ENCODE peak calls at places on chromosomes 16 and 17, in seven cellular contexts. X, O, U, D, L, E and R are unnamed samples.

GRCh38 chr17:56678249-56679144 is 85.0 kb downstream of the NOG start:
- DNase-seq in X (no peak), O (no peak), U (no peak), D (no peak), L (no peak), E (no peak), R (no peak)

GRCh38 chr16:79632289-79632688 is 31.8 kb upstream of the MAF start:
- DNase-seq in X (no peak), O (no peak), U (peak), D (no peak), L (peak), E (no peak), R (no peak)

GRCh38 chr17:56292010-56292409 is 138.7 kb downstream of the ANKFN1 start:
- DNase-seq in X (no peak), O (no peak), U (no peak), D (no peak), L (no peak), E (peak), R (no peak)

GRCh38 chr17:34370997-34371395 is 8.0 kb upstream of the CCL1 start:
- DNase-seq in X (no peak), O (no peak), U (no peak), D (no peak), L (no peak), E (peak), R (no peak)

GRCh38 chr17:45722161-45722560 is 62.0 kb upstream of the CRHR1 start:
- DNase-seq in X (no peak), O (no peak), U (no peak), D (no peak), L (no peak), E (peak), R (no peak)

GRCh38 chr16:349211-349610 is 3.3 kb downstream of the AXIN1 start:
- DNase-seq in X (no peak), O (no peak), U (no peak), D (no peak), L (no peak), E (no peak), R (no peak)

GRCh38 chr17:78890111-78890897 is 12.7 kb downstream of the CEP295NL start:
- DNase-seq in X (peak), O (peak), U (no peak), D (peak), L (peak), E (no peak), R (no peak)

GRCh38 chr17:38528101-38528500 is 77.7 kb downstream of the SRCIN1 start:
- DNase-seq in X (no peak), O (no peak), U (no peak), D (no peak), L (no peak), E (no peak), R (no peak)

GRCh38 chr16:89202422-89203215 is 2.3 kb upstream of the SLC22A31 start:
- DNase-seq in X (no peak), O (no peak), U (no peak), D (no peak), L (no peak), E (no peak), R (no peak)

GRCh38 chr16:89200124-89200849 is at the start of gene SLC22A31:
- DNase-seq in X (peak), O (no peak), U (no peak), D (no peak), L (no peak), E (no peak), R (no peak)

GRCh38 chr16:89200850-89201466 is 621 bp upstream of the SLC22A31 start:
- DNase-seq in X (peak), O (no peak), U (no peak), D (no peak), L (no peak), E (no peak), R (no peak)

GRCh38 chr16:89199241-89200123 is 855 bp downstream of the SLC22A31 start:
- DNase-seq in X (peak), O (no peak), U (no peak), D (no peak), L (no peak), E (no peak), R (no peak)

DNA sequence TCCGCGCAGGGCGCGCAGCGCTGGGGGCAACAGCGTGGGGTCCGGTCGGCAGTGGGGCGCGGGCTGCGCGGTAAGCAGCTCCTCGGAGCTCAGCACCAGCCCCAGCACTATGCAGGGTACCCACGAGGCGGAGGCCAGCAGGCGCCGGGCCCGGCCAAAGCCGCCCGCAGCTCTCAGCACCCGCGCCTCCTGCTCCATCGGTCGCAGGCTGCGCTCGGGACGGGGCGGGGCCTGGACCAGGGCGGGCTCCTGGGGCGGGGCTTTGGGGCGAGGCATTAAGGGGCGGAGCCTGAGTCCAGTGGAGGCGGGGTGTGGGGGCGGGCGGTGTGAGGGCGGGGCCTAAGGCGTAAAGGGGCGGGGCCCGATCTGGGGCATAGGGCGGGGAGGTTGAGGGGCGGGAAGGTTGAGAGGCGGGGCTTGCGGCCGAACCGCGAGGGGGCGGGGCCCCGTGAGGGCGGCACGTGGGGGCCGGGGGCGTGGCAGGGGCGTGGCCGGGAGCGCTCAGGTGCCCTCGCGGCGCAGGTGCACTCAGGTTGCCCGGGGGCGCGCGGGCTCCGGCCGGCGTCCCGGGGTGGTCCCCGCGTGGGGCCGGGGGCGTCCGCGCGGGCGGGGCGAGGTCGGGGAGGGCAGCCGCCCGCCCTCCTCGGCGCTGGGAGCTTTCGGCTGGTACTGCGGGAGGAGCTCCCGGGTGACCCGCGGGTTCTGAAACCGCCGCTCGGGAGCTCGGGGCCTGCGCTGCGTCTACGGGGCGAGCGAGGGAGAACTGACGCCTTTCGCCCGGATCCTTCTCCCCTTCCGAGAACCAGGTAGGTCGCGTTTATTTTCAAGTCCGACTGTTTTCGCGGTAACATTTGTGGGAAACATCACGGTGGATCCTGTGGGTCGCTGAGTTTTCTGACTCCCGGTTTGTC is 1.4 kb upstream of the SLC22A31 start:
- DNase-seq in X (peak), O (peak), U (peak), D (no peak), L (peak), E (peak), R (peak)
- H3K4me3 ChIP-seq in X (peak), O (peak), U (no peak), D (peak), L (no peak), E (peak), R (peak)

GRCh38 chr17:2708585-2709172 is 2.9 kb downstream of the CLUH start:
- DNase-seq in X (peak), O (no peak), U (no peak), D (no peak), L (no peak), E (no peak), R (no peak)
- H3K4me3 ChIP-seq in X (peak), O (no peak), U (no peak), D (peak), L (no peak), E (no peak), R (no peak)

DNA sequence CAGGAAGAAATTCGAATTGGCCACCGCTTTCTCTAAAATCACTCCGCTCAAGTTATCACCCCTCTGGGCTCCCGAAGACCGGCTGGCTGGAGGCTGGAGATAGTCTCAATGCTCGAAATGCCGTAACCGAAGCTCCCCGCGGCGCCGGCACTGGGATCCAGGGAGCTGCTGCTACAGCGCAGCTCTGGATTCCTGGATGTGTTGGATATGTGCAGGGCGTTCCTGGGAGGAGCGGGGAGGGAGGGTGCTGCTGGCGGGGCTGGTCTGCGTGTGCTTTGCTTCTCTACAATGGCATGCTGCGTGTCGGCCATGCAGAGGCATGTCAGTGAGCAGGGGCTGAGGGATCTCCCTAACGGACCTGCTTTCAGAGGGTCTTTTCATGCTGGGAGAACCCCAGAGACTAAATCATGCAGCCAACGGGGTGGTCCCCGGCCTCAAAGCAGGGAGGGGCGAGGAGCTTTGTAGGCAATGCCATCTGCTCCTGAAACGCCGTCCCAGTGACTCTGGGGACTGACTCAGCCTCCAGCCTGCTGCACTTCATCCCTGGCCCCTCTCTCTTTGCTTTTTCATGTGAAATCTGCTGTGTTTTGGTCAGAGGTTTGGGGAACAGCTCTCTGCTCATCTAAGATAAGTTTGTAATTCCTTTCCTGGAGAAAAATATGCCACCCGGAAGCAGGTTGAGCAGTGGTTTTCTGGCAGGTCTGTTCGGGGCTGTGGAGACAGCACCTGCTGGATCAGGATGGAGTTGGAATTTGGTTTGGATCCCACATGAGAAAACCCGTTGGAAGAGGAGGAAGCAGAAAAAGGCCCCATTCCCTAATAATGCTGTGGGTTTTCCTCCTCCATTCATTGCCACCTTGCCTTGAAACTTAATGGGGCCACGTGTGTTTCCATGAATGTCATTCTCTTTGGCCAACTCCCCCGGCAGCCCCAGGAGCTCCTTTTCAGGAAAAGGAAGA is 311.4 kb downstream of the SEC14L1 start:
- DNase-seq in X (peak), O (peak), U (peak), D (peak), L (no peak), E (peak), R (no peak)
- H3K4me3 ChIP-seq in X (peak), O (peak), U (peak), D (peak), L (peak), E (peak), R (peak)

DNA sequence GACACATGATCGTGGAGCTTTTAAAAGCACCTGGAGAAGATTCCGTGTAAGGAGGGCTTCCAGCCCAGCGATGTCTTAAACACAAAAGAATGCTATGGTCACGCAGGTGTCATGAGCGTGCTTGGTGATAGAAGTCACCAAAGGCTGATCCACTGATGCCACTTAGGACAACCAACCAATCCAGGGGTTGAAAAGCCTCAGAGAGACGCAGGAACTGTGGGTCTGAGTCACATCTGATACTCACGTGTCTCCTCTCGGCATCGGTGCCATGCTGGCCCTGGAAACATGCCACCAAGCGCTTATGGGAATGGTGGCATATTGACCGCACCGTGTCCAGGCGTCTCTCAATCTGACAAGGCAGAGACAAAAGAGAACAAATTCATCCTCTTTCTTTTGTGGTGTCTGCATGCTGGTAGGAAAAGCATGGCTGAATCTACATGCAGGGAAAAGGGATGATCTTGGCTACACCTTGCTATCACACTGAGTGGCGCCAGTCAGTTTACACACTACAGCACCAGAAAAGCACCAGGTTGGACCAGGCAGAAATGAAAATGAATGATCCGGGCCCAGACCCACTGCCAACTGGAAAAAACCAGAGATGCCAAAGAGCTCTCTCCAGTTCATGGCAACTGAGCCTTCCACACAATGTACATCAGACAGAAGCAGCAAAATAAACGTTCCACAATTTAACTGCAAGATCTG is 38.0 kb downstream of the ARHGAP17 start:
- DNase-seq in X (no peak), O (no peak), U (no peak), D (peak), L (no peak), E (no peak), R (no peak)
- H3K4me3 ChIP-seq in X (no peak), O (no peak), U (no peak), D (no peak), L (no peak), E (no peak), R (no peak)

DNA sequence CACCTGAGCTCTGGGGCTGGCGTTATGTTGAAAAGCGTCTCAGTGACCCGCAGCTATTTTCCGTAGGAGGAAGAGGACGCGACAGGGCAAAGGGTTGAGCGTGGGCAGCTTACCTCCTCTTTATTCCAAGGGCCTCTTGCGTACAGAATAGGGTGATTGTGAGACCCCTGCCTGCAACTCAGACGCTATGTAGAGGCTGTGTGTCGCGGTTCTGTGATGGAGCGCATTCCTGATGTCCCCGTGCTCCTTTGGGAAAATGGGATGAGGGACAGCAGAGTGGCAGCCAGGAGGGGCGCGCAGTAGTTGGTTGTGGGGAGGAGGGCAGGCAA is 533 bp upstream of the CDH8 start:
- DNase-seq in X (no peak), O (no peak), U (no peak), D (no peak), L (no peak), E (no peak), R (no peak)
- H3K4me3 ChIP-seq in X (no peak), O (no peak), U (peak), D (peak), L (no peak), E (no peak), R (no peak)

GRCh38 chr17:57876023-57876865 is 26.4 kb upstream of the MRPS23 start:
- DNase-seq in X (no peak), O (no peak), U (no peak), D (no peak), L (no peak), E (peak), R (no peak)

GRCh38 chr17:57876866-57877237 is 27.0 kb upstream of the MRPS23 start:
- DNase-seq in X (no peak), O (no peak), U (no peak), D (no peak), L (no peak), E (no peak), R (no peak)

GRCh38 chr17:57874434-57875108 is 24.7 kb upstream of the MRPS23 start:
- DNase-seq in X (no peak), O (peak), U (peak), D (peak), L (no peak), E (peak), R (peak)

GRCh38 chr17:57874058-57874419 is 24.2 kb upstream of the MRPS23 start:
- DNase-seq in X (no peak), O (no peak), U (no peak), D (no peak), L (no peak), E (no peak), R (no peak)

GRCh38 chr17:57875109-57876022 is 25.5 kb upstream of the MRPS23 start:
- DNase-seq in X (peak), O (peak), U (peak), D (peak), L (no peak), E (peak), R (peak)
- H3K4me3 ChIP-seq in X (peak), O (no peak), U (peak), D (peak), L (no peak), E (no peak), R (peak)

GRCh38 chr16:66515543-66516171 is 34.3 kb downstream of the TK2 start:
- DNase-seq in X (no peak), O (peak), U (peak), D (peak), L (no peak), E (peak), R (no peak)

GRCh38 chr16:66516808-66517585 is 32.9 kb downstream of the TK2 start:
- DNase-seq in X (peak), O (peak), U (peak), D (peak), L (peak), E (peak), R (peak)

GRCh38 chr16:66519482-66519881 is 30.4 kb downstream of the TK2 start:
- DNase-seq in X (no peak), O (no peak), U (no peak), D (no peak), L (no peak), E (no peak), R (no peak)

GRCh38 chr16:66516172-66516807 is 33.6 kb downstream of the TK2 start:
- DNase-seq in X (no peak), O (no peak), U (no peak), D (no peak), L (no peak), E (no peak), R (no peak)

DNA sequence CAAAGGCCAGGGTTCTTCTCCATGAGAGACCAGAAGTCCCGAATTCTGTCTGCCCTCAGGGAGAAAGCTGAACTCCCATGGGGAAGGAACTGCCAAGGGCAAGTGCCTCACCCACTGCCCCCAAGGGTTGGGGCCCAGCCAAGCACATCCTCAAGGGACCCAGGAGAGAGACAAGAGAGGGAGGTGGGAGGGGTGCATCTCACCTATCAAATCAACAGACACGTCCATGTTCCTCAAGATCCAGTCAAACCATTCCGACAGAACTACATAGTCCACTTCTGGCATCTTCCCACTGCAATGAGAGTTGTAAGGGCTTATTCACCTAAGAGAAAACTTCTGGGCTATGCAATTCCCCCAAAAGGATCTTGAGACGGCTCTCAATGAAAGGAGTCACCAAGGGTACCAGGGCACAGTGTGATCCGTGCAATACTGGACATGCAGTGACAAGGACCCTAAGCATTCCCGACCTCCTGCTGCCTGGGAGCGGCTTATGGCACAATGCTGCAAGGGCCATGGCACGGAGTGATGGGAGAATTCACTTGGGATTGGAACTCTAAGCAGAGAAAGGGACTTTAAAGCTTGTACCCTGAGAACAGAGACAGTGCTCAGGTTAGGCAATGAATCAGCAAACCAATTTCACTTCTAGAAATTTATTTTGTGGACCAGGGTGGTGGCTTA is 32.2 kb downstream of the TK2 start:
- DNase-seq in X (no peak), O (no peak), U (no peak), D (no peak), L (no peak), E (no peak), R (no peak)
- H3K4me3 ChIP-seq in X (peak), O (no peak), U (no peak), D (no peak), L (no peak), E (no peak), R (no peak)

GRCh38 chr17:50130778-50131317 is 888 bp upstream of the SAMD14 start:
- DNase-seq in X (no peak), O (no peak), U (no peak), D (no peak), L (no peak), E (no peak), R (no peak)
- H3K4me3 ChIP-seq in X (no peak), O (no peak), U (no peak), D (peak), L (no peak), E (no peak), R (no peak)